ENCODE peak calls at places on chromosomes 16 and 17, in four cellular contexts. One of them, this sample, is unnamed.

GRCh38 chr17:65656390-65657250 is 95.2 kb upstream of the AXIN2 start:
- DNase-seq in AG10803: no peak
- DNase-seq in lung: no peak
- DNase-seq in cardiac muscle cell: no peak
- DNase-seq in this sample: no peak

GRCh38 chr17:31842416-31843381 is 16.3 kb downstream of the COPRS start:
- DNase-seq in cardiac muscle cell: peak
- DNase-seq in AG10803: peak
- DNase-seq in lung: peak
- DNase-seq in this sample: peak

GRCh38 chr16:65142276-65142675 is 20.4 kb upstream of the CDH11 start:
- DNase-seq in AG10803: peak
- DNase-seq in cardiac muscle cell: no peak
- DNase-seq in lung: no peak
- DNase-seq in this sample: no peak

GRCh38 chr16:50436271-50436670 is 67.5 kb upstream of the BRD7 start:
- DNase-seq in AG10803: no peak
- DNase-seq in cardiac muscle cell: no peak
- DNase-seq in lung: no peak
- DNase-seq in this sample: no peak

GRCh38 chr17:73595068-73595865 is 49.0 kb downstream of the SDK2 start:
- DNase-seq in cardiac muscle cell: peak
- DNase-seq in lung: peak
- DNase-seq in AG10803: peak
- DNase-seq in this sample: peak

GRCh38 chr16:13560151-13560550 is 359.8 kb upstream of the ERCC4 start:
- DNase-seq in AG10803: no peak
- DNase-seq in cardiac muscle cell: no peak
- DNase-seq in lung: no peak
- DNase-seq in this sample: no peak

GRCh38 chr17:50787106-50787505 is 19.8 kb upstream of the ANKRD40CL start:
- DNase-seq in AG10803: peak
- DNase-seq in lung: no peak
- DNase-seq in cardiac muscle cell: no peak
- DNase-seq in this sample: no peak

GRCh38 chr17:61658183-61658582 is 67.2 kb upstream of the NACA2 start:
- DNase-seq in AG10803: no peak
- DNase-seq in lung: no peak
- DNase-seq in cardiac muscle cell: no peak
- DNase-seq in this sample: no peak

GRCh38 chr16:50263940-50264929 is 2.1 kb upstream of the ADCY7 start:
- DNase-seq in lung: no peak
- DNase-seq in AG10803: peak
- DNase-seq in cardiac muscle cell: no peak
- DNase-seq in this sample: no peak

GRCh38 chr17:51029568-51030463 is 90.9 kb downstream of the SPAG9 start:
- DNase-seq in cardiac muscle cell: no peak
- DNase-seq in lung: no peak
- DNase-seq in AG10803: peak
- DNase-seq in this sample: no peak

GRCh38 chr17:77373298-77374169 is 232.8 kb downstream of the SEC14L1 start:
- DNase-seq in AG10803: no peak
- DNase-seq in lung: peak
- DNase-seq in cardiac muscle cell: no peak
- DNase-seq in this sample: no peak

GRCh38 chr16:88569614-88569984 is 604 bp upstream of the ZC3H18 start:
- DNase-seq in AG10803: no peak
- DNase-seq in lung: no peak
- DNase-seq in cardiac muscle cell: no peak
- DNase-seq in this sample: no peak

GRCh38 chr16:49000594-49000993 is 281.0 kb downstream of the CBLN1 start:
- DNase-seq in AG10803: no peak
- DNase-seq in cardiac muscle cell: no peak
- DNase-seq in lung: no peak
- DNase-seq in this sample: no peak

GRCh38 chr17:80486692-80487091 is 10.3 kb upstream of the NPTX1 start:
- DNase-seq in AG10803: no peak
- DNase-seq in lung: no peak
- DNase-seq in cardiac muscle cell: no peak
- DNase-seq in this sample: no peak

GRCh38 chr17:9981344-9981915 is 76.4 kb upstream of the RCVRN start:
- DNase-seq in lung: no peak
- DNase-seq in AG10803: no peak
- DNase-seq in cardiac muscle cell: no peak
- DNase-seq in this sample: no peak

GRCh38 chr16:12257926-12258561 is 281.5 kb downstream of the SNX29 start:
- DNase-seq in lung: no peak
- DNase-seq in AG10803: no peak
- DNase-seq in cardiac muscle cell: peak
- DNase-seq in this sample: no peak

GRCh38 chr17:51486091-51486490 is 225.7 kb downstream of the UTP18 start:
- DNase-seq in lung: no peak
- DNase-seq in AG10803: no peak
- DNase-seq in cardiac muscle cell: no peak
- DNase-seq in this sample: no peak

GRCh38 chr17:28897769-28898259 is 281 bp upstream of the FLOT2 start:
- DNase-seq in lung: no peak
- DNase-seq in AG10803: no peak
- DNase-seq in cardiac muscle cell: no peak
- DNase-seq in this sample: no peak

GRCh38 chr16:19118938-19119431 is 5.2 kb downstream of the ITPRIPL2 start:
- DNase-seq in AG10803: peak
- DNase-seq in cardiac muscle cell: no peak
- DNase-seq in lung: peak
- DNase-seq in this sample: peak

GRCh38 chr17:59668816-59669215 is 38.4 kb downstream of the PTRH2 start:
- DNase-seq in cardiac muscle cell: no peak
- DNase-seq in lung: no peak
- DNase-seq in AG10803: peak
- DNase-seq in this sample: no peak

GRCh38 chr16:86567701-86568571 is 1.3 kb downstream of the FOXC2 start:
- DNase-seq in lung: no peak
- DNase-seq in AG10803: peak
- DNase-seq in cardiac muscle cell: peak
- DNase-seq in this sample: no peak

GRCh38 chr17:48995871-48996695 is 1.1 kb upstream of the IGF2BP1 start:
- DNase-seq in cardiac muscle cell: peak
- DNase-seq in AG10803: no peak
- DNase-seq in lung: no peak
- DNase-seq in this sample: no peak

GRCh38 chr16:50598936-50599361 is 50.8 kb downstream of the NKD1 start:
- DNase-seq in lung: no peak
- DNase-seq in AG10803: no peak
- DNase-seq in cardiac muscle cell: peak
- DNase-seq in this sample: no peak

GRCh38 chr17:47203984-47204721 is 5.0 kb upstream of the MYL4 start:
- DNase-seq in cardiac muscle cell: no peak
- DNase-seq in AG10803: peak
- DNase-seq in lung: no peak
- DNase-seq in this sample: no peak

GRCh38 chr16:87391324-87391949 is 699 bp upstream of the MAP1LC3B start:
- DNase-seq in cardiac muscle cell: peak
- DNase-seq in AG10803: peak
- DNase-seq in lung: peak
- DNase-seq in this sample: peak

GRCh38 chr17:77361986-77362620 is 221.3 kb downstream of the SEC14L1 start:
- DNase-seq in lung: no peak
- DNase-seq in AG10803: peak
- DNase-seq in cardiac muscle cell: no peak
- DNase-seq in this sample: peak

GRCh38 chr16:11233727-11234376 is 22.2 kb downstream of the SOCS1 start:
- DNase-seq in cardiac muscle cell: no peak
- DNase-seq in lung: no peak
- DNase-seq in AG10803: no peak
- DNase-seq in this sample: peak

GRCh38 chr17:74332017-74332650 is 6.1 kb downstream of the KIF19 start:
- DNase-seq in lung: no peak
- DNase-seq in AG10803: no peak
- DNase-seq in cardiac muscle cell: no peak
- DNase-seq in this sample: no peak

GRCh38 chr17:29154516-29155234 is 25.5 kb downstream of the MYO18A start:
- DNase-seq in AG10803: no peak
- DNase-seq in lung: no peak
- DNase-seq in cardiac muscle cell: no peak
- DNase-seq in this sample: no peak

GRCh38 chr17:43943769-43944418 is 1.6 kb upstream of the PPY start:
- DNase-seq in cardiac muscle cell: peak
- DNase-seq in AG10803: peak
- DNase-seq in lung: peak
- DNase-seq in this sample: peak

GRCh38 chr17:17783121-17783824 is 53.5 kb downstream of the SREBF1 start:
- DNase-seq in AG10803: no peak
- DNase-seq in cardiac muscle cell: peak
- DNase-seq in lung: peak
- DNase-seq in this sample: no peak

DNA sequence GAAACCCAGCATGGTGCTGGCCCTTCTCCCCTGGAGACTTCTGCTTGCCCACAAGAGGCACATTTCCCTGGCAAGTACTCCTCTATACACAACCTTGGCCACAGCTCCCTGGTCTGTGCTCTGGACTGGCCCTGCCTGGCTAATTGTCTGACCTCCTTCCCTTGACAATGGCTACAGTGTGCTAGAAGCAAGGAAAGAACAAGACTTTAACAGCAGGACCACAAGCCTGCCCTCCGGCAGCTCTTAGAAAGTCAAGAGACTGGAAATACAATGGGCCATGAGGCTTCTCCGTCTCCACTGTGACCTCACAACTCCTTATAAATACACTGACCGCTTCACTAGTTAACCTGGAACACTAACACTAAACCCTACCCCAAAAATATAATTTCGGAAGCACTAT is 36.7 kb downstream of the LIG3 start:
- DNase-seq in lung: no peak
- DNase-seq in cardiac muscle cell: no peak
- DNase-seq in AG10803: no peak
- DNase-seq in this sample: no peak
- TF ChIP-seq CTCF in lung: no peak
- TF ChIP-seq CTCF in cardiac muscle cell: no peak
- TF ChIP-seq CTCF in AG10803: no peak
- TF ChIP-seq CTCF in this sample: no peak

GRCh38 chr16:30430428-30430970 is 669 bp upstream of the DCTPP1 start:
- DNase-seq in lung: no peak
- DNase-seq in AG10803: no peak
- DNase-seq in cardiac muscle cell: no peak
- DNase-seq in this sample: peak
- TF ChIP-seq CTCF in lung: no peak
- TF ChIP-seq CTCF in AG10803: no peak
- TF ChIP-seq CTCF in cardiac muscle cell: no peak
- TF ChIP-seq CTCF in this sample: no peak

GRCh38 chr16:3501783-3502400 is 1.1 kb downstream of the CLUAP1 start:
- DNase-seq in lung: no peak
- DNase-seq in cardiac muscle cell: no peak
- DNase-seq in AG10803: no peak
- DNase-seq in this sample: no peak
- TF ChIP-seq CTCF in lung: no peak
- TF ChIP-seq CTCF in cardiac muscle cell: no peak
- TF ChIP-seq CTCF in AG10803: no peak
- TF ChIP-seq CTCF in this sample: no peak

DNA sequence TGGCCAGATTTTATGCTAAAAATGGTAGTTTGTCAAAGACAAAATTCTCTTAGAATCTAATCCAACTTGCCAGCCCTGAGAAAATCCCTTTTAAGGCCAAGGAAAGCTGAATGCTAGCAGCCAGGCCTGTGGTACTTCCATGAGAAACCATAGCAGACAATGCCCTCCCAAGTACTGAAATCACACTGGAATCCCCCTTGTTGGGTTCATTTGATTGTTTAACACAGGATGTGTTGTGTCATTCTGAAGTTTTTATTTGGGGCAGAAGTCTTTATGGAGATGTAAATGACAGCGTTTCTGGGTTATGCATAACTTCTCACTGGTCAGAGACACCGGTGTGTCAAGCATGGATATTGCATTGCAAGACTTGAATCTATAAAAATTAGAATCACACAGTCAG is 6.0 kb upstream of the ARL2BP start:
- DNase-seq in AG10803: no peak
- DNase-seq in cardiac muscle cell: no peak
- DNase-seq in lung: no peak
- DNase-seq in this sample: no peak
- TF ChIP-seq CTCF in AG10803: no peak
- TF ChIP-seq CTCF in cardiac muscle cell: no peak
- TF ChIP-seq CTCF in lung: no peak
- TF ChIP-seq CTCF in this sample: no peak

DNA sequence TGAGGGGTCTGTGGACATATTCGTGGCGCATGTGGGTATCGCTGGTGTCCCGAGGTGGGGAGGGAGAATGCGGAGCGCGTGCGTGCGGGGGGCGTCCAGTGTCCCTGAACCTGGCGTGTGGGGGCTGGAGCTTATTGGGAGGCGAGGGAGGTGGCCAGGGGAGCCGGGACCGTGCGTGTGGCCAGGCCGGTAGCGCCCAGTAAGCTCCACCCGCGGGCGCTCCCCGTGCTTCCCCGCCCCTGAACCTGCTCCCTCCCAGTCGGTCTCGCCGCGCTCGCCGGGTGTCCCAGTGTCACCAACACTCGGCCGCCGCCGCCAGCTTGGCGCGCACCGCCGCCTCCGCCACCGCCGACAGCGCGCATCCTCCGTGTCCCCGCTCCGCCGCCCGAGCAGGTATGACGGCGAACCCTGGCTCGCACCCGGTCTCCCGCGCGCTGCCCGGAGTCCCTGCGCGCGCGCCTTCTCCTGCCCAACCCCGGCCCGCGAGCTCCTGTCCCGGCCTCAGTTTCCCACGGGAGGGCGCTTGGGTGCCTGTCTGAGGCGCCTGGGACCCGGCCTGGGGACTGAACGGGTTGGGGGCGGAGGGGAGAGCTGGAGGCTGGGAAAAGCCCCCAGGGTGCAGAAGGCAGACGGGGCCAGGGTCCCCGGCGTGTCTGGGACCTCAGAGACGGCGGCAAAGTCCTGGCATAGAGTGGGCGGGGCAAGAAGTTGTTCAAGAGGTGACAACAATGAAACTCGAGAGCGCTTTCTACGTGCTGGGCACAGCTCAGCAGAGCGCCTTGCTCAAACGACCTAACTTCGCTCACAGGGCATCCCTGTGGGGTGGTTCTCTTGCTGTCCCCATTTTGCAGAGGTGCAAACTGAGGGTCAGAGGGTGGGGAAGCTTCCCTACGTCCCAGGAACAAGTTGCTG is at the start of gene SCNN1B:
- DNase-seq in lung: peak
- DNase-seq in AG10803: no peak
- DNase-seq in cardiac muscle cell: peak
- DNase-seq in this sample: no peak
- TF ChIP-seq CTCF in lung: no peak
- TF ChIP-seq CTCF in AG10803: no peak
- TF ChIP-seq CTCF in cardiac muscle cell: no peak
- TF ChIP-seq CTCF in this sample: no peak